ENCODE peak calls at places on chromosomes 16 and 17, in five cellular contexts. A, T, R, J and I are unnamed samples.

GRCh38 chr17:47063475-47063874 is 84.4 kb upstream of the RPRML start:
- DNase-seq in A (no peak), T (no peak), R (no peak), J (no peak), I (no peak)

GRCh38 chr16:81645303-81645702 is 133.8 kb upstream of the PLCG2 start:
- DNase-seq in A (no peak), T (no peak), R (no peak), J (peak; percentile 54), I (no peak)

GRCh38 chr16:79598341-79599181 is 2.0 kb downstream of the MAF start:
- DNase-seq in A (no peak), T (no peak), R (no peak), J (peak; percentile 82), I (no peak)

GRCh38 chr17:76235883-76236282 is 4.4 kb downstream of the RNF157 start:
- DNase-seq in A (no peak), T (no peak), R (no peak), J (no peak), I (no peak)

GRCh38 chr17:3986270-3986938 is 22.2 kb upstream of the ATP2A3 start:
- DNase-seq in A (no peak), T (no peak), R (no peak), J (peak; percentile 61), I (no peak)

GRCh38 chr16:11212819-11213196 is 43.2 kb downstream of the SOCS1 start:
- DNase-seq in A (no peak), T (no peak), R (no peak), J (peak; percentile 63), I (no peak)

GRCh38 chr17:6541886-6542285 is 14.5 kb downstream of the PITPNM3 start:
- DNase-seq in A (no peak), T (no peak), R (no peak), J (peak; percentile 54), I (no peak)

GRCh38 chr16:56576585-56577299 is 11.9 kb downstream of the MT4 start:
- DNase-seq in A (peak; percentile 80), T (peak; percentile 79), R (peak; percentile 53), J (peak; percentile 92), I (no peak)

GRCh38 chr17:48037036-48037881 is at the start of gene COPZ2:
- DNase-seq in A (peak; percentile 46), T (peak; percentile 44), R (no peak), J (peak; percentile 91), I (no peak)